ENCODE peak calls at places on chromosomes 11 and 22, in six cellular contexts. One of them, this sample, is unnamed. For H3K4me1, the result is how much of the 10 kb centered on the place peaks cover.

GRCh38 chr11:115996125-115996807 is 492.1 kb upstream of the CADM1 start:
- DNase-seq in breast epithelium: no peak
- DNase-seq in tibial nerve: no peak
- DNase-seq in uterus: no peak
- DNase-seq in esophagus squamous epithelium: no peak
- DNase-seq in transverse colon: no peak
- DNase-seq in this sample: no peak

GRCh38 chr22:29635734-29636357 is 32.4 kb downstream of the NF2 start:
- DNase-seq in breast epithelium: no peak
- DNase-seq in tibial nerve: no peak
- DNase-seq in uterus: no peak
- DNase-seq in esophagus squamous epithelium: no peak
- DNase-seq in transverse colon: no peak
- DNase-seq in this sample: no peak

GRCh38 chr22:36871669-36872081 is 10.9 kb downstream of the NCF4 start:
- DNase-seq in breast epithelium: no peak
- DNase-seq in tibial nerve: no peak
- DNase-seq in uterus: no peak
- DNase-seq in esophagus squamous epithelium: no peak
- DNase-seq in transverse colon: no peak
- DNase-seq in this sample: no peak

GRCh38 chr11:133928628-133929059 is 28.1 kb downstream of the IGSF9B start:
- DNase-seq in breast epithelium: peak
- DNase-seq in tibial nerve: no peak
- DNase-seq in uterus: no peak
- DNase-seq in esophagus squamous epithelium: no peak
- DNase-seq in transverse colon: no peak
- DNase-seq in this sample: no peak

GRCh38 chr11:69148806-69149205 is 6.9 kb upstream of the SMIM38 start:
- DNase-seq in breast epithelium: no peak
- DNase-seq in tibial nerve: no peak
- DNase-seq in uterus: no peak
- DNase-seq in esophagus squamous epithelium: no peak
- DNase-seq in transverse colon: no peak
- DNase-seq in this sample: no peak

GRCh38 chr22:39013923-39014722 is at the start of gene APOBEC3C:
- DNase-seq in breast epithelium: peak
- DNase-seq in tibial nerve: peak
- DNase-seq in uterus: peak
- DNase-seq in esophagus squamous epithelium: peak
- DNase-seq in transverse colon: peak
- DNase-seq in this sample: peak

GRCh38 chr11:7319501-7319900 is 67.8 kb downstream of the SYT9 start:
- DNase-seq in breast epithelium: no peak
- DNase-seq in tibial nerve: no peak
- DNase-seq in uterus: no peak
- DNase-seq in esophagus squamous epithelium: no peak
- DNase-seq in transverse colon: no peak
- DNase-seq in this sample: no peak

GRCh38 chr22:45475063-45475747 is 27.5 kb upstream of the FBLN1 start:
- DNase-seq in breast epithelium: no peak
- DNase-seq in tibial nerve: no peak
- DNase-seq in uterus: no peak
- DNase-seq in esophagus squamous epithelium: no peak
- DNase-seq in transverse colon: no peak
- DNase-seq in this sample: no peak

GRCh38 chr11:44940835-44941234 is 9.8 kb downstream of the TP53I11 start:
- DNase-seq in breast epithelium: no peak
- DNase-seq in tibial nerve: no peak
- DNase-seq in uterus: no peak
- DNase-seq in esophagus squamous epithelium: no peak
- DNase-seq in transverse colon: no peak
- DNase-seq in this sample: no peak

GRCh38 chr11:62464655-62465054 is 45.8 kb downstream of the SCGB1A1 start:
- DNase-seq in breast epithelium: no peak
- DNase-seq in tibial nerve: no peak
- DNase-seq in uterus: no peak
- DNase-seq in esophagus squamous epithelium: no peak
- DNase-seq in transverse colon: no peak
- DNase-seq in this sample: no peak

GRCh38 chr22:37178350-37179125 is 9.5 kb downstream of the C1QTNF6 start:
- DNase-seq in breast epithelium: no peak
- DNase-seq in tibial nerve: no peak
- DNase-seq in uterus: no peak
- DNase-seq in esophagus squamous epithelium: no peak
- DNase-seq in transverse colon: peak
- DNase-seq in this sample: peak

GRCh38 chr11:71304491-71304890 is 52.1 kb upstream of the SHANK2 start:
- DNase-seq in breast epithelium: no peak
- DNase-seq in tibial nerve: no peak
- DNase-seq in uterus: no peak
- DNase-seq in esophagus squamous epithelium: no peak
- DNase-seq in transverse colon: no peak
- DNase-seq in this sample: no peak

GRCh38 chr11:3824714-3825472 is 15.9 kb downstream of the RHOG start:
- DNase-seq in breast epithelium: no peak
- DNase-seq in tibial nerve: peak
- DNase-seq in uterus: no peak
- DNase-seq in esophagus squamous epithelium: no peak
- DNase-seq in transverse colon: peak
- DNase-seq in this sample: peak

GRCh38 chr11:2379471-2380174 is 2.5 kb downstream of the CD81 start:
- DNase-seq in breast epithelium: no peak
- DNase-seq in tibial nerve: no peak
- DNase-seq in uterus: peak
- DNase-seq in esophagus squamous epithelium: no peak
- DNase-seq in transverse colon: no peak
- DNase-seq in this sample: no peak

GRCh38 chr11:8233691-8234424 is 29.8 kb downstream of the LMO1 start:
- DNase-seq in breast epithelium: no peak
- DNase-seq in tibial nerve: no peak
- DNase-seq in uterus: no peak
- DNase-seq in esophagus squamous epithelium: no peak
- DNase-seq in transverse colon: no peak
- DNase-seq in this sample: peak

GRCh38 chr22:23751441-23751996 is 607 bp upstream of the ZNF70 start:
- DNase-seq in breast epithelium: no peak
- DNase-seq in tibial nerve: no peak
- DNase-seq in uterus: no peak
- DNase-seq in esophagus squamous epithelium: no peak
- DNase-seq in transverse colon: peak
- DNase-seq in this sample: no peak

GRCh38 chr11:72552399-72552910 is 118.1 kb upstream of the CLPB start:
- DNase-seq in breast epithelium: no peak
- DNase-seq in tibial nerve: no peak
- DNase-seq in uterus: no peak
- DNase-seq in esophagus squamous epithelium: no peak
- DNase-seq in transverse colon: no peak
- DNase-seq in this sample: no peak

GRCh38 chr11:28794405-28794804 is 686.2 kb downstream of the METTL15 start:
- DNase-seq in breast epithelium: no peak
- DNase-seq in tibial nerve: no peak
- DNase-seq in uterus: no peak
- DNase-seq in esophagus squamous epithelium: no peak
- DNase-seq in transverse colon: no peak
- DNase-seq in this sample: no peak

GRCh38 chr11:70643642-70644041 is 245.3 kb downstream of the CTTN start:
- DNase-seq in breast epithelium: no peak
- DNase-seq in tibial nerve: no peak
- DNase-seq in uterus: no peak
- DNase-seq in esophagus squamous epithelium: no peak
- DNase-seq in transverse colon: no peak
- DNase-seq in this sample: no peak

GRCh38 chr11:41920374-41920773 is 460.9 kb upstream of the LRRC4C start:
- DNase-seq in breast epithelium: no peak
- DNase-seq in tibial nerve: no peak
- DNase-seq in uterus: no peak
- DNase-seq in esophagus squamous epithelium: no peak
- DNase-seq in transverse colon: no peak
- DNase-seq in this sample: no peak

GRCh38 chr22:23184764-23185113 is 4.4 kb downstream of the BCR start:
- DNase-seq in breast epithelium: no peak
- DNase-seq in tibial nerve: no peak
- DNase-seq in uterus: no peak
- DNase-seq in esophagus squamous epithelium: no peak
- DNase-seq in transverse colon: no peak
- DNase-seq in this sample: no peak

GRCh38 chr11:16086229-16086628 is 270.1 kb downstream of the SOX6 start:
- DNase-seq in breast epithelium: no peak
- DNase-seq in tibial nerve: no peak
- DNase-seq in uterus: no peak
- DNase-seq in esophagus squamous epithelium: no peak
- DNase-seq in transverse colon: no peak
- DNase-seq in this sample: no peak

GRCh38 chr11:129440028-129440630 is 64.5 kb downstream of the BARX2 start:
- DNase-seq in breast epithelium: no peak
- DNase-seq in tibial nerve: no peak
- DNase-seq in uterus: no peak
- DNase-seq in esophagus squamous epithelium: no peak
- DNase-seq in transverse colon: no peak
- DNase-seq in this sample: no peak

GRCh38 chr11:10693509-10694071 is at the start of gene IRAG1:
- DNase-seq in breast epithelium: no peak
- DNase-seq in tibial nerve: no peak
- DNase-seq in uterus: peak
- DNase-seq in esophagus squamous epithelium: no peak
- DNase-seq in transverse colon: peak
- DNase-seq in this sample: peak
- TF ChIP-seq POLR2A in breast epithelium: no peak
- TF ChIP-seq POLR2A in tibial nerve: no peak
- TF ChIP-seq POLR2A in uterus: peak
- TF ChIP-seq POLR2A in esophagus squamous epithelium: no peak
- TF ChIP-seq POLR2A in transverse colon: peak
- TF ChIP-seq POLR2A in this sample: no peak

GRCh38 chr22:49849161-49850020 is 4.3 kb upstream of the ZBED4 start:
- DNase-seq in breast epithelium: peak
- DNase-seq in tibial nerve: no peak
- DNase-seq in uterus: no peak
- DNase-seq in esophagus squamous epithelium: no peak
- DNase-seq in transverse colon: no peak
- DNase-seq in this sample: no peak
- H3K4me3 ChIP-seq in breast epithelium: peak
- H3K4me3 ChIP-seq in tibial nerve: peak
- H3K4me3 ChIP-seq in uterus: peak
- H3K4me3 ChIP-seq in esophagus squamous epithelium: peak
- H3K4me3 ChIP-seq in transverse colon: peak
- H3K4me3 ChIP-seq in this sample: no peak

GRCh38 chr22:49483281-49483905 is 344.3 kb downstream of the BRD1 start:
- DNase-seq in breast epithelium: no peak
- DNase-seq in tibial nerve: no peak
- DNase-seq in uterus: no peak
- DNase-seq in esophagus squamous epithelium: no peak
- DNase-seq in transverse colon: no peak
- DNase-seq in this sample: no peak
- H3K4me1 ChIP-seq in breast epithelium: under half
- H3K4me1 ChIP-seq in tibial nerve: under half
- H3K4me1 ChIP-seq in uterus: under half
- H3K4me1 ChIP-seq in esophagus squamous epithelium: under half
- H3K4me1 ChIP-seq in transverse colon: under half
- H3K4me1 ChIP-seq in this sample: under half

DNA sequence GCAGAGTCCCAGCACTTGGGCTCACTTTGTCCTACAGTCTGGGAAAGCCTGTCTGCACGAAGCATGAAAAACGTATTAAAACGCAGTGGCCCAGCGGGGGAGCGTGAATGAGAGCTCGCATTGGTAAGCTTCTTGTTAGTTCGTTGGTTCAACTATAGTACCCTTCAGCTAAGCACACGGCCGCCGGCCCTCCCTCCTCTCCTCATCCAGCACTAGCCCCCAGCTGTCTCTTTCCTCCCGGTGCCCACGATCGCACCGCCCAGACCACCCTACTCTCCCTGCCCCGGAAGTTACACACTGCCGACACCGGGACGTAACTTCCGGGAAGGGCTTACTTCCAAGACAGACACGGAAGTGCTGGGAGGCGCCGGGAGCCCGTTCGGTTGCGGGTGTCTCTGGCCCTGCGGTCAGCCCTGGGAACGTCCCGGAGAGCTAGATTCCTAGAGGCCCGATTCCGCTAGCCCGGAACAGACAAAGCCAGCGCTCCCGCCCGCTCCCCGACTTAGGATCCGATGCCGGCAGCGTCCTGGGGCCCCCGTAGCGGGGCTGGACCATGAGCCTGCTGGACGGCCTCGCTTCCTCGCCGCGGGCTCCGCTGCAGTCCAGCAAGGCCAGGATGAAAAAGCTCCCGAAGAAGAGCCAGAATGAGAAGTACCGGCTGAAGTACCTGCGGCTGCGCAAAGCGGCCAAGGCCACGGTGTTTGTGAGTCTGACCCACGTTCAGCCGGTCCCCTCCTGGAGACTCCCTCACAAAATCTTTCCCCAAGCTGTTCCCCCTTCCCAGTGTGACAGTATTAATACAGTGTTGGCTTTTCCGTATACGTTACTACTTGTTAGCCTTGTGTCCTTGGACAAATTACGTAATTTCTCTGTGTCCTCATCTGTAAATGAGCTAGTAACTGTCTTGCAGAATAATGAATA is at the start of gene TBRG1:
- DNase-seq in breast epithelium: peak
- DNase-seq in tibial nerve: peak
- DNase-seq in uterus: peak
- DNase-seq in esophagus squamous epithelium: peak
- DNase-seq in transverse colon: peak
- DNase-seq in this sample: peak
- TF ChIP-seq POLR2A in breast epithelium: peak
- TF ChIP-seq POLR2A in tibial nerve: peak
- TF ChIP-seq POLR2A in uterus: peak
- TF ChIP-seq POLR2A in esophagus squamous epithelium: no peak
- TF ChIP-seq POLR2A in transverse colon: peak
- TF ChIP-seq POLR2A in this sample: peak

DNA sequence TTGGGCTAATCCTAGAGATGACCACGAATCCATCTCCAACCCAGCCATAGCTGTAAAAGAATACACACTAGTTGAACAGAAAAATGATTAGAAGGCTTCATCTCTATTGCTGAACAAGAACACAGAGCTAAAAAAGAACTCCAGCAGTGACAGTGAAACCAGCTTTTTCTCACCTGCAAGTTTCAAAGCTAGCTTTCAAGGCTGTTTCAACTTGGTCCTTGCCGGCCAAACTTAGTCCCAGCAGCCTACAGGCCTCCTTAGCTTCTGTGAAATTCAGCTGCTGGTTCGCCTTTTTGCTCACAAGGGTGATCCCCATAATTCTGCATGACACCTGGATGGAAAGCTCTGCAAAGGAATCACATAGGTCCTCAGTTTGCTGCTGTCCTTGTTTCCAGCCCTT is 4.4 kb downstream of the LYVE1 start:
- DNase-seq in breast epithelium: no peak
- DNase-seq in tibial nerve: no peak
- DNase-seq in uterus: no peak
- DNase-seq in esophagus squamous epithelium: no peak
- DNase-seq in transverse colon: no peak
- DNase-seq in this sample: no peak
- H3K4me3 ChIP-seq in breast epithelium: no peak
- H3K4me3 ChIP-seq in tibial nerve: peak
- H3K4me3 ChIP-seq in uterus: no peak
- H3K4me3 ChIP-seq in esophagus squamous epithelium: no peak
- H3K4me3 ChIP-seq in transverse colon: no peak
- H3K4me3 ChIP-seq in this sample: no peak

DNA sequence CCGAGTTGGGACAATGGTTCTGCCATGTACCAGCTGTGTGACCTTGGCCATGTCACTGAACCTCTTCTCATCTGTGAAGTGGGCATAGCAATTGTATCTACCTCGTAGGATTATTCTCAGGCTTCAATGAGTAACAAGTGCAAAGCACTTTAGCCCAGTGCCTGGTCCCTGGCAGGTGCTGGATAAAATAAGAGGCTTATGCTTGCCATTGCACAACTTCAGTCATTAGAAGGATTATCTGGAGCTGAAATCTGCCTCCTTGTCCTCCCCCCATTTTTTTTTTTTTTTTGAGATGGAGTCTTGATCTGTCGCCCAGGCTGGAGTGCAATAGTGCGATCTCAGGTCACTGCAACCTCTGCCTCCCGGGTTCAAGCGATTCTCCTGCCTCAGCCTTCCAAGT is 7.2 kb downstream of the SMTNL1 start:
- DNase-seq in breast epithelium: no peak
- DNase-seq in tibial nerve: no peak
- DNase-seq in uterus: no peak
- DNase-seq in esophagus squamous epithelium: no peak
- DNase-seq in transverse colon: no peak
- DNase-seq in this sample: no peak
- H3K4me1 ChIP-seq in breast epithelium: under half
- H3K4me1 ChIP-seq in tibial nerve: under half
- H3K4me1 ChIP-seq in uterus: under half
- H3K4me1 ChIP-seq in esophagus squamous epithelium: under half
- H3K4me1 ChIP-seq in transverse colon: under half
- H3K4me1 ChIP-seq in this sample: under half

This sample was measured in adrenal gland.